ENCODE peak calls at places on chromosomes 2 and 18, in ten cellular contexts. V, Q, T, F, X, O, D, C, A and U are unnamed samples.

GRCh38 chr2:226366920-226367319 is 432.7 kb downstream of the IRS1 start:
- DNase-seq in Q (no peak), A (no peak), F (no peak), V (no peak), D (no peak), T (no peak), C (no peak), O (no peak), X (no peak), U (no peak)

GRCh38 chr18:68769423-68769822 is 28.5 kb upstream of the CCDC102B start:
- DNase-seq in D (no peak), Q (no peak), X (no peak), V (no peak), A (no peak), F (no peak), T (no peak), O (no peak), C (no peak), U (no peak)

GRCh38 chr2:237296756-237297155 is 117.2 kb downstream of the COL6A3 start:
- DNase-seq in X (no peak), Q (no peak), F (no peak), C (no peak), V (no peak), A (no peak), O (no peak), D (no peak), T (no peak), U (no peak)

GRCh38 chr2:216371756-216372702 is at the start of gene MARCHF4:
- DNase-seq in D (peak), V (peak), Q (peak), A (peak), F (peak), C (no peak), X (peak), T (peak), O (peak), U (peak)

GRCh38 chr2:149921911-149922616 is 334.5 kb upstream of the MMADHC start:
- DNase-seq in A (no peak), O (no peak), C (no peak), V (no peak), F (no peak), Q (no peak), X (no peak), T (no peak), D (no peak), U (no peak)

GRCh38 chr18:29147944-29148343 is 971.0 kb upstream of the CDH2 start:
- DNase-seq in F (no peak), C (no peak), X (no peak), D (no peak), Q (no peak), V (no peak), A (peak), T (no peak), O (no peak), U (no peak)

GRCh38 chr2:216873573-216873972 is 13.7 kb upstream of the TNP1 start:
- DNase-seq in Q (no peak), F (no peak), O (no peak), D (no peak), T (no peak), A (no peak), C (no peak), V (no peak), X (no peak), U (no peak)

GRCh38 chr18:77095356-77096030 is 37.1 kb downstream of the MBP start:
- DNase-seq in A (no peak), V (no peak), C (no peak), O (no peak), F (no peak), D (no peak), T (no peak), Q (no peak), X (no peak), U (no peak)

GRCh38 chr2:23145460-23145859 is 239.5 kb upstream of the KLHL29 start:
- DNase-seq in A (no peak), C (no peak), O (no peak), V (no peak), Q (no peak), X (no peak), T (no peak), D (no peak), F (no peak), U (no peak)

GRCh38 chr2:65355190-65355831 is 77.1 kb downstream of the SPRED2 start:
- DNase-seq in T (no peak), A (no peak), X (no peak), F (no peak), C (no peak), V (no peak), O (no peak), Q (no peak), D (no peak), U (no peak)

GRCh38 chr2:9488583-9489547 is 14.5 kb downstream of the IAH1 start:
- DNase-seq in A (no peak), Q (no peak), D (no peak), F (no peak), O (no peak), V (no peak), T (no peak), C (no peak), X (no peak), U (no peak)

GRCh38 chr18:49123431-49123830 is 172.7 kb upstream of the SMAD7 start:
- DNase-seq in D (no peak), O (no peak), C (no peak), V (no peak), A (no peak), T (no peak), Q (no peak), F (no peak), X (no peak), U (no peak)

GRCh38 chr2:11863513-11864328 is 117.3 kb downstream of the LPIN1 start:
- DNase-seq in F (peak), C (no peak), D (peak), V (peak), T (peak), X (peak), O (peak), A (peak), Q (peak), U (peak)